ENCODE peak calls at places on chromosome 17, in four cellular contexts. J, F, D and Q are unnamed samples.

GRCh38 chr17:33639103-33639991 is 346.3 kb upstream of the ASIC2 start:
- DNase-seq in D (no peak), F (no peak), J (no peak), Q (no peak)

GRCh38 chr17:63446218-63446980 is at the start of gene CYB561:
- DNase-seq in J (no peak), D (peak), F (peak), Q (peak)

GRCh38 chr17:4142107-4142900 is 526 bp downstream of the ZZEF1 start:
- DNase-seq in F (peak), J (no peak), D (peak), Q (peak)

GRCh38 chr17:67044016-67044772 is at the start of gene CACNG1:
- DNase-seq in D (no peak), J (no peak), F (no peak), Q (no peak)

GRCh38 chr17:42518046-42518754 is 17.8 kb upstream of the NAGLU start:
- DNase-seq in F (no peak), J (peak), D (peak), Q (no peak)

GRCh38 chr17:64373722-64374121 is 16.9 kb downstream of the PECAM1 start:
- DNase-seq in D (no peak), F (no peak), J (no peak), Q (no peak)

GRCh38 chr17:47252209-47252608 is 1.4 kb upstream of the ITGB3 start:
- DNase-seq in J (no peak), F (no peak), D (no peak), Q (peak)

GRCh38 chr17:10156082-10156445 is 42.3 kb downstream of the GAS7 start:
- DNase-seq in D (no peak), F (no peak), J (no peak), Q (no peak)

GRCh38 chr17:30369995-30370394 is 8.7 kb upstream of the CPD start:
- DNase-seq in J (no peak), D (no peak), F (no peak), Q (no peak)

GRCh38 chr17:66764559-66764958 is 70.4 kb upstream of the CACNG5 start:
- DNase-seq in F (peak), J (no peak), D (no peak), Q (no peak)

GRCh38 chr17:2393954-2394749 is 6.7 kb downstream of the MNT start:
- DNase-seq in D (no peak), J (no peak), F (no peak), Q (no peak)

GRCh38 chr17:58052951-58053715 is 30.1 kb upstream of the DYNLL2 start:
- DNase-seq in J (no peak), F (no peak), D (peak), Q (no peak)

GRCh38 chr17:55005520-55005919 is 37.0 kb downstream of the STXBP4 start:
- DNase-seq in J (no peak), F (no peak), D (peak), Q (peak)

GRCh38 chr17:80882323-80882722 is 109.3 kb upstream of the CHMP6 start:
- DNase-seq in J (no peak), D (no peak), F (no peak), Q (no peak)

GRCh38 chr17:8552582-8553320 is 77.8 kb downstream of the MYH10 start:
- DNase-seq in F (no peak), J (no peak), D (peak), Q (no peak)

GRCh38 chr17:700504-701094 is 14.0 kb downstream of the VPS53 start:
- DNase-seq in F (no peak), D (peak), J (no peak), Q (peak)

GRCh38 chr17:16281351-16281750 is 64.3 kb downstream of the PIGL start:
- DNase-seq in F (no peak), D (peak), J (no peak), Q (no peak)

GRCh38 chr17:64236827-64237403 is 26.1 kb downstream of the TEX2 start:
- DNase-seq in J (no peak), D (no peak), F (no peak), Q (peak)

GRCh38 chr17:75183999-75184884 is 1.5 kb upstream of the SUMO2 start:
- DNase-seq in D (no peak), J (no peak), F (no peak), Q (no peak)

GRCh38 chr17:49595980-49596379 is 20.3 kb downstream of the NXPH3 start:
- DNase-seq in F (no peak), J (no peak), D (no peak), Q (no peak)

GRCh38 chr17:63881935-63882601 is at the start of gene GH2:
- DNase-seq in J (no peak), F (no peak), D (peak), Q (peak)